ENCODE peak calls at places on chromosomes 4 and X, in four cellular contexts. One of them, this sample, is unnamed.

GRCh38 chr4:77072195-77072753 is 3.5 kb downstream of the CCNI start:
- DNase-seq in pons: no peak
- DNase-seq in NCI-H524: no peak
- DNase-seq in RPMI8226: no peak
- DNase-seq in this sample: peak; percentile 52

GRCh38 chr4:25190407-25190806 is 30.2 kb upstream of the SEPSECS start:
- DNase-seq in pons: no peak
- DNase-seq in NCI-H524: no peak
- DNase-seq in RPMI8226: no peak
- DNase-seq in this sample: no peak

GRCh38 chrX:149699761-149700160 is 12.1 kb upstream of the MAGEA11 start:
- DNase-seq in pons: no peak
- DNase-seq in NCI-H524: no peak
- DNase-seq in RPMI8226: no peak
- DNase-seq in this sample: no peak

GRCh38 chr4:172983014-172983413 is 185.6 kb upstream of the GALNT7 start:
- DNase-seq in pons: no peak
- DNase-seq in NCI-H524: no peak
- DNase-seq in RPMI8226: no peak
- DNase-seq in this sample: no peak

GRCh38 chr4:165325732-165326512 is 1.5 kb upstream of the MSMO1 start:
- DNase-seq in pons: peak; percentile 38
- DNase-seq in NCI-H524: no peak
- DNase-seq in RPMI8226: peak; percentile 46
- DNase-seq in this sample: no peak

GRCh38 chrX:99078301-99078700 is 1331.8 kb downstream of the PCDH19 start:
- DNase-seq in pons: no peak
- DNase-seq in NCI-H524: no peak
- DNase-seq in RPMI8226: no peak
- DNase-seq in this sample: no peak

GRCh38 chr4:55154290-55154880 is 29.0 kb upstream of the KDR start:
- DNase-seq in pons: no peak
- DNase-seq in NCI-H524: no peak
- DNase-seq in RPMI8226: no peak
- DNase-seq in this sample: no peak

GRCh38 chr4:36921474-36922220 is 322.9 kb upstream of the NWD2 start:
- DNase-seq in pons: no peak
- DNase-seq in NCI-H524: no peak
- DNase-seq in RPMI8226: no peak
- DNase-seq in this sample: no peak

GRCh38 chrX:135923353-135923752 is 29.8 kb downstream of the SAGE1 start:
- DNase-seq in pons: no peak
- DNase-seq in NCI-H524: no peak
- DNase-seq in RPMI8226: no peak
- DNase-seq in this sample: no peak

This sample was measured in effector memory CD4-positive, alpha-beta T cell.